ENCODE peak calls at places on chromosomes 1 and 21, in four cellular contexts. E is HepG2, D is SK-N-SH, Y is GM12878. A is an unnamed sample.

GRCh38 chr1:17279001-17279830 is 28.8 kb upstream of the PADI4 start:
- DNase-seq in Y (no peak), D (no peak), E (no peak), A (no peak)

GRCh38 chr21:15526793-15527192 is 203.0 kb upstream of the USP25 start:
- DNase-seq in D (no peak), E (no peak), Y (no peak), A (no peak)

GRCh38 chr1:87410771-87411170 is 82.1 kb downstream of the LMO4 start:
- DNase-seq in E (no peak), D (peak; percentile 6), Y (no peak), A (no peak)

GRCh38 chr21:40853956-40854688 is 7.2 kb upstream of the DSCAM start:
- DNase-seq in Y (no peak), D (no peak), E (no peak), A (no peak)

GRCh38 chr21:44363278-44363677 is 9.9 kb downstream of the TRPM2 start:
- DNase-seq in E (no peak), D (no peak), Y (no peak), A (no peak)

GRCh38 chr1:79711001-79711431 is 704.5 kb upstream of the ADGRL4 start:
- DNase-seq in D (no peak), Y (peak; percentile 48), E (no peak), A (no peak)

GRCh38 chr1:61472876-61473275 is 252.1 kb downstream of the TM2D1 start:
- DNase-seq in Y (no peak), E (no peak), D (no peak), A (no peak)

GRCh38 chr1:212229654-212230053 is 55.6 kb upstream of the PPP2R5A start:
- DNase-seq in D (no peak), Y (no peak), E (no peak), A (peak; percentile 67)

GRCh38 chr1:173997796-173998195 is 24.4 kb downstream of the RC3H1 start:
- DNase-seq in D (no peak), E (no peak), Y (no peak), A (no peak)

GRCh38 chr1:57094749-57095148 is 128.9 kb upstream of the C8B start:
- DNase-seq in D (no peak), E (no peak), Y (no peak), A (no peak)

GRCh38 chr1:156860113-156860638 is 489 bp upstream of the NTRK1 start:
- DNase-seq in Y (no peak), D (peak; percentile 87), E (no peak), A (peak; percentile 80)

GRCh38 chr1:65420590-65421340 is at the start of the genes LEPR and LEPROT:
- DNase-seq in E (peak; percentile 58), D (no peak), Y (no peak), A (no peak)

GRCh38 chr21:37564341-37564923 is 197.9 kb downstream of the DYRK1A start:
- DNase-seq in D (peak; percentile 66), Y (peak; percentile 58), E (peak; percentile 60), A (peak; percentile 80)

GRCh38 chr1:156498447-156499193 is 2.0 kb downstream of the MEF2D start:
- DNase-seq in Y (no peak), E (no peak), D (no peak), A (no peak)

GRCh38 chr21:34351786-34352241 is 12.0 kb upstream of the KCNE2 start:
- DNase-seq in D (peak; percentile 66), Y (peak; percentile 28), E (peak; percentile 80), A (peak; percentile 61)

GRCh38 chr21:33801424-33802405 is 113.9 kb downstream of the ATP5PO start:
- DNase-seq in E (peak; percentile 1), Y (no peak), D (no peak), A (no peak)

GRCh38 chr1:201397675-201398074 is 1.4 kb downstream of the LAD1 start:
- DNase-seq in Y (no peak), D (no peak), E (peak; percentile 43), A (no peak)

GRCh38 chr1:237035759-237036158 is 6.2 kb upstream of the RYR2 start:
- DNase-seq in D (no peak), Y (no peak), E (no peak), A (no peak)

GRCh38 chr1:220810179-220810653 is 23.5 kb downstream of the MTARC1 start:
- DNase-seq in D (peak; percentile 67), E (peak; percentile 47), Y (peak; percentile 8), A (peak; percentile 81)

GRCh38 chr1:1202831-1203560 is 3.4 kb downstream of the TNFRSF18 start:
- DNase-seq in E (no peak), Y (no peak), D (no peak), A (peak; percentile 66)

GRCh38 chr1:61081637-61082335 is 575 bp upstream of the NFIA start:
- DNase-seq in D (peak; percentile 40), Y (no peak), E (peak; percentile 83), A (peak; percentile 69)

GRCh38 chr1:40045766-40046165 is 5.2 kb downstream of the CAP1 start:
- DNase-seq in Y (no peak), D (no peak), E (no peak), A (no peak)

GRCh38 chr1:38846210-38846609 is 13.4 kb downstream of the RRAGC start:
- DNase-seq in E (no peak), D (no peak), Y (no peak), A (no peak)

GRCh38 chr1:11069233-11069950 is 9.6 kb upstream of the SRM start:
- DNase-seq in E (no peak), Y (no peak), D (no peak), A (no peak)

DNA sequence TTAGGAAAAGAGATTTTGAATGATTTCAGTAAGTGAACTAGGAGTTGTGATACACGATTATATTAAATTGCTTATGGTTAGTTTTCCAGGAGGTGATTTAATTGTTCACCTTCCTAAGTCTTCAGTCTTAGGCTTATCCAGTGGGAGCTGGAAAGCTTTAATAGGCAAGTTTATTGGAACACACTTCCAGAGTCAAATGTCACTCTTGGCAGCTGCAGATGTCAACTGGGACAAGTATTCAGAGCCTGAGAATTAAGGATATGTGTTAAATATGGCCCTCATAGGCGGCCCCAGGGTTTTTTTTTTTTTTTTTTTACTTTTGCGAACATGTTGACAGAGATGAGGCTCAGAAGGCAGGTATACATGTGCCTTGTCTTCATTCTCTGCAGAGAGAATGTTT is 29.2 kb downstream of the UCK2 start:
- DNase-seq in E (no peak), D (no peak), Y (no peak), A (no peak)
- TF ChIP-seq MAX in E (no peak), D (no peak), Y (no peak), A (no peak)

GRCh38 chr1:199265319-199265718 is 626.5 kb downstream of the PTPRC start:
- DNase-seq in D (no peak), E (no peak), Y (no peak), A (no peak)
- TF ChIP-seq NFIC in D (no peak), E (no peak), Y (no peak), A (no peak)

DNA sequence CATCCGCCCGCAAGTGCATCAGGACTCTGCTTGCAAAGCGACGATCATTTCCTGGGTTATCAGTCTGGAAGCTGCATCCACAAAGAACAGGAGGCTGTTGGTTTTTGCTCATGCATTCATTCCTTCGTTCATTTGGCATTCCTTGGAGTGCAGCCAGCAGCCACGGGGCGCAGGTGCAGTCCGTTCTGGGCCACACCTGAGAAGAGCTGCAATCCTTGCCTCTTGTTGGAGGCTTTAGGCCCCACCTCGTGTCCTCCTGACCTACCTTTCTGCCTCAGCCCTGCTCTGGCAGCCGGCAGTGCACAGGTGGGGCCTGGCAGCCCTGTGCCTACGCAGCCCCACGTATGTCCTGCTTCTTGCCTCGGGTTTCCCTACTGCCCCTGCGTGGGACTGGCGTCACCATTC is 19.6 kb upstream of the C2CD2 start:
- DNase-seq in E (no peak), D (no peak), Y (no peak), A (no peak)
- TF ChIP-seq MAX in E (no peak), D (no peak), Y (no peak), A (no peak)

GRCh38 chr1:23799570-23800395 is 771 bp downstream of the GALE start:
- DNase-seq in D (peak; percentile 82), Y (no peak), E (peak; percentile 61), A (peak; percentile 90)

GRCh38 chr1:23799255-23799569 is 1.3 kb downstream of the GALE start:
- DNase-seq in D (no peak), Y (no peak), E (no peak), A (no peak)

GRCh38 chr1:23801876-23802275 is 1.3 kb upstream of the GALE start:
- DNase-seq in E (no peak), D (peak; percentile 39), Y (no peak), A (no peak)

GRCh38 chr1:23800396-23801337 is at the start of gene GALE:
- DNase-seq in D (peak; percentile 99), Y (peak; percentile 68), E (peak; percentile 89), A (peak; percentile 96)

DNA sequence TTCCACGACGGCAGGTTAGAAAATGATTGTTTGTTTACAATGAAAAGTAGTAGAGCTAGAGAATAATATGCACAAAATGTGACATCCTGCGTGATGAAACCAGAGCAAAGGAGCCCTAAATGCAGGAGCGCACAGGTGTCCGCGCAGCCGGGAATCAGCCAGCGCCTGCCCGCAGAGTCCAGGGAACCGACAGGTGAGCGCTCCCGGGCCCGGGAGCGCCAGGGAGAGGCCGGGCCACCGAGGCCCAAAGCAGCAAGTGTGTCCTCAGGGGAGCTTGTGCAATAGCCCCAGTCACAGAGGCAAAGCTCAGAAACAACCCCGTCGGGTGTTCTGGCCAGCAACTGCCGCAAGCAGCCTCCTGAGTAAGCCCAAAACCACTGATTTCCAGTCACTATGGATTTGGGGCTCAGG is 789 bp upstream of the GALE start:
- DNase-seq in D (peak; percentile 37), E (no peak), Y (no peak), A (no peak)
- TF ChIP-seq NFIC in D (no peak), E (no peak), Y (no peak), A (no peak)

GRCh38 chr1:108719654-108720435 is 7.1 kb downstream of the FNDC7 start:
- DNase-seq in Y (no peak), E (peak; percentile 13), D (no peak), A (peak; percentile 27)
- TF ChIP-seq MAX in Y (no peak), E (no peak), D (peak; percentile 41), A (no peak)

GRCh38 chr1:206687251-206687914 is 2.7 kb downstream of the MAPKAPK2 start:
- DNase-seq in E (no peak), Y (no peak), D (no peak), A (no peak)

GRCh38 chr1:206686486-206687249 is 2.0 kb downstream of the MAPKAPK2 start:
- DNase-seq in E (no peak), D (no peak), Y (no peak), A (no peak)

GRCh38 chr1:206685749-206686485 is 1.2 kb downstream of the MAPKAPK2 start:
- DNase-seq in D (peak; percentile 78), Y (no peak), E (peak; percentile 54), A (peak; percentile 78)

GRCh38 chr1:206690516-206690915 is 5.8 kb downstream of the MAPKAPK2 start:
- DNase-seq in E (no peak), D (no peak), Y (no peak), A (no peak)

DNA sequence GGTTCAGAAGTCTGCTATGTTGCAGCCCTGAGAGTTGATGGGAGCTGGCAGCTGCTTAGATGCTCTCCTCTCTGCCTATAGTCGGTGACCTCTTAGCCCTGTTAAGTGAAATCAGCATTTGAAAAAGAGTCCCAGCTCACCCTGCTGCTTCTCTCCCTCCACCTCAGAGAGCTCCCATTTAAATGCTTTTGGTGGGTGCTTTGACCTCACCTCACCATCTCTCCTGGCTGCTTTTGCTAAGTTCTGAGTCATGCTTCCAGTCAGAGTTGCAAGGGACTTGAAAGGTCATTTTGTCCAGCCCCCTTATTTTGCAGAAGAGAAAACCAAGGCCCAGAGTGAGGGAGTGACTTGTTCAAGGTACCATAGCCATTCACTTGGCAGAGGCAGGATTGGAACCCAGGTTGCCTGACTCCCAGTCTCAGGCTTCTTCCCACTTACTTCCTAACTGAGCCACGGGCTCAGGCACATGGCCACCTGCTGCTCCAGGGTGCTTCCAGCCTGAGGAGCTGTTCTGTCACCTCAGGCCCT is 3.3 kb downstream of the MAPKAPK2 start:
- DNase-seq in D (no peak), Y (no peak), E (no peak), A (peak; percentile 14)
- TF ChIP-seq NFIC in D (no peak), Y (no peak), E (no peak), A (no peak)